ENCODE peak calls at places on chromosomes 13 and 19, in ten cellular contexts. One of them, this sample, is unnamed.

GRCh38 chr19:44575116-44575700 is 38.2 kb upstream of the IGSF23 start:
- DNase-seq in dorsolateral prefrontal cortex: no peak
- DNase-seq in psoas muscle: no peak
- DNase-seq in WERI-Rb-1: no peak
- DNase-seq in IMR-90: no peak
- DNase-seq in testis: no peak
- DNase-seq in heart left ventricle: no peak
- DNase-seq in BJ: no peak
- DNase-seq in PC-9: peak
- DNase-seq in tibial artery: no peak
- DNase-seq in this sample: no peak

GRCh38 chr19:869245-870177 is 10.0 kb downstream of the CFD start:
- DNase-seq in BJ: peak
- DNase-seq in IMR-90: peak
- DNase-seq in tibial artery: peak
- DNase-seq in WERI-Rb-1: no peak
- DNase-seq in heart left ventricle: peak
- DNase-seq in psoas muscle: peak
- DNase-seq in PC-9: peak
- DNase-seq in testis: peak
- DNase-seq in dorsolateral prefrontal cortex: no peak
- DNase-seq in this sample: no peak

GRCh38 chr19:2247433-2248101 is 1.6 kb upstream of the AMH start:
- DNase-seq in psoas muscle: no peak
- DNase-seq in WERI-Rb-1: no peak
- DNase-seq in dorsolateral prefrontal cortex: no peak
- DNase-seq in IMR-90: no peak
- DNase-seq in PC-9: no peak
- DNase-seq in heart left ventricle: no peak
- DNase-seq in testis: no peak
- DNase-seq in tibial artery: no peak
- DNase-seq in BJ: no peak
- DNase-seq in this sample: no peak

GRCh38 chr19:34687348-34687747 is 9.9 kb downstream of the ZNF302 start:
- DNase-seq in IMR-90: no peak
- DNase-seq in tibial artery: no peak
- DNase-seq in psoas muscle: no peak
- DNase-seq in dorsolateral prefrontal cortex: no peak
- DNase-seq in PC-9: no peak
- DNase-seq in testis: no peak
- DNase-seq in BJ: no peak
- DNase-seq in WERI-Rb-1: no peak
- DNase-seq in heart left ventricle: no peak
- DNase-seq in this sample: no peak

GRCh38 chr19:20661150-20661819 is at the start of gene ZNF626:
- DNase-seq in dorsolateral prefrontal cortex: peak
- DNase-seq in BJ: peak
- DNase-seq in WERI-Rb-1: peak
- DNase-seq in PC-9: peak
- DNase-seq in psoas muscle: peak
- DNase-seq in tibial artery: peak
- DNase-seq in heart left ventricle: peak
- DNase-seq in testis: peak
- DNase-seq in IMR-90: peak
- DNase-seq in this sample: no peak

GRCh38 chr19:16198363-16198636 is 589 bp downstream of the AP1M1 start:
- DNase-seq in heart left ventricle: no peak
- DNase-seq in PC-9: no peak
- DNase-seq in dorsolateral prefrontal cortex: no peak
- DNase-seq in IMR-90: no peak
- DNase-seq in BJ: no peak
- DNase-seq in WERI-Rb-1: no peak
- DNase-seq in psoas muscle: no peak
- DNase-seq in testis: no peak
- DNase-seq in tibial artery: no peak
- DNase-seq in this sample: no peak

GRCh38 chr19:46859637-46860124 is 1.1 kb upstream of the ARHGAP35 start:
- DNase-seq in heart left ventricle: peak
- DNase-seq in PC-9: no peak
- DNase-seq in psoas muscle: peak
- DNase-seq in dorsolateral prefrontal cortex: peak
- DNase-seq in BJ: no peak
- DNase-seq in testis: peak
- DNase-seq in tibial artery: peak
- DNase-seq in WERI-Rb-1: no peak
- DNase-seq in IMR-90: peak
- DNase-seq in this sample: no peak

GRCh38 chr19:56348289-56348877 is 33.7 kb upstream of the ZSCAN5A start:
- DNase-seq in psoas muscle: no peak
- DNase-seq in BJ: no peak
- DNase-seq in IMR-90: no peak
- DNase-seq in dorsolateral prefrontal cortex: no peak
- DNase-seq in testis: no peak
- DNase-seq in heart left ventricle: no peak
- DNase-seq in PC-9: no peak
- DNase-seq in tibial artery: no peak
- DNase-seq in WERI-Rb-1: peak
- DNase-seq in this sample: no peak

GRCh38 chr19:42850981-42851717 is 28.4 kb downstream of the PSG1 start:
- DNase-seq in PC-9: peak
- DNase-seq in WERI-Rb-1: no peak
- DNase-seq in IMR-90: peak
- DNase-seq in testis: no peak
- DNase-seq in tibial artery: peak
- DNase-seq in dorsolateral prefrontal cortex: no peak
- DNase-seq in heart left ventricle: no peak
- DNase-seq in psoas muscle: peak
- DNase-seq in BJ: peak
- DNase-seq in this sample: no peak

GRCh38 chr13:65236841-65237418 is 1993.2 kb downstream of the PCDH9 start:
- DNase-seq in IMR-90: no peak
- DNase-seq in dorsolateral prefrontal cortex: no peak
- DNase-seq in testis: no peak
- DNase-seq in PC-9: no peak
- DNase-seq in BJ: no peak
- DNase-seq in psoas muscle: no peak
- DNase-seq in heart left ventricle: no peak
- DNase-seq in tibial artery: no peak
- DNase-seq in WERI-Rb-1: no peak
- DNase-seq in this sample: no peak

GRCh38 chr13:40598599-40598998 is 67.8 kb downstream of the FOXO1 start:
- DNase-seq in psoas muscle: no peak
- DNase-seq in PC-9: no peak
- DNase-seq in heart left ventricle: no peak
- DNase-seq in tibial artery: no peak
- DNase-seq in BJ: no peak
- DNase-seq in WERI-Rb-1: no peak
- DNase-seq in testis: peak
- DNase-seq in dorsolateral prefrontal cortex: no peak
- DNase-seq in IMR-90: no peak
- DNase-seq in this sample: no peak

GRCh38 chr19:54164369-54165068 is 5.0 kb upstream of the LENG1 start:
- DNase-seq in IMR-90: peak
- DNase-seq in PC-9: peak
- DNase-seq in BJ: no peak
- DNase-seq in tibial artery: no peak
- DNase-seq in dorsolateral prefrontal cortex: no peak
- DNase-seq in WERI-Rb-1: no peak
- DNase-seq in testis: peak
- DNase-seq in psoas muscle: no peak
- DNase-seq in heart left ventricle: no peak
- DNase-seq in this sample: no peak
- H3K4me3 ChIP-seq in IMR-90: peak
- H3K4me3 ChIP-seq in PC-9: no peak
- H3K4me3 ChIP-seq in BJ: peak
- H3K4me3 ChIP-seq in tibial artery: no peak
- H3K4me3 ChIP-seq in dorsolateral prefrontal cortex: no peak
- H3K4me3 ChIP-seq in WERI-Rb-1: no peak
- H3K4me3 ChIP-seq in testis: no peak
- H3K4me3 ChIP-seq in psoas muscle: peak
- H3K4me3 ChIP-seq in heart left ventricle: no peak
- H3K4me3 ChIP-seq in this sample: no peak

GRCh38 chr13:79155883-79156282 is 250.2 kb downstream of the RBM26 start:
- DNase-seq in BJ: no peak
- DNase-seq in IMR-90: no peak
- DNase-seq in heart left ventricle: no peak
- DNase-seq in PC-9: no peak
- DNase-seq in WERI-Rb-1: no peak
- DNase-seq in dorsolateral prefrontal cortex: no peak
- DNase-seq in psoas muscle: no peak
- DNase-seq in tibial artery: no peak
- DNase-seq in testis: no peak
- DNase-seq in this sample: no peak
- TF ChIP-seq CTCF in BJ: no peak
- TF ChIP-seq CTCF in IMR-90: no peak
- TF ChIP-seq CTCF in heart left ventricle: no peak
- TF ChIP-seq CTCF in PC-9: no peak
- TF ChIP-seq CTCF in WERI-Rb-1: no peak
- TF ChIP-seq CTCF in dorsolateral prefrontal cortex: no peak
- TF ChIP-seq CTCF in psoas muscle: no peak
- TF ChIP-seq CTCF in tibial artery: no peak
- TF ChIP-seq CTCF in testis: no peak
- TF ChIP-seq CTCF in this sample: no peak

GRCh38 chr13:44378277-44378676 is 4.7 kb downstream of the SERP2 start:
- DNase-seq in heart left ventricle: no peak
- DNase-seq in BJ: no peak
- DNase-seq in testis: no peak
- DNase-seq in IMR-90: no peak
- DNase-seq in PC-9: no peak
- DNase-seq in psoas muscle: no peak
- DNase-seq in WERI-Rb-1: no peak
- DNase-seq in tibial artery: no peak
- DNase-seq in dorsolateral prefrontal cortex: no peak
- DNase-seq in this sample: no peak

GRCh38 chr13:44373601-44374347 is at the start of gene SERP2:
- DNase-seq in tibial artery: no peak
- DNase-seq in IMR-90: no peak
- DNase-seq in heart left ventricle: peak
- DNase-seq in WERI-Rb-1: no peak
- DNase-seq in testis: peak
- DNase-seq in BJ: no peak
- DNase-seq in dorsolateral prefrontal cortex: peak
- DNase-seq in psoas muscle: peak
- DNase-seq in PC-9: no peak
- DNase-seq in this sample: no peak

GRCh38 chr13:44373247-44373600 is 400 bp upstream of the SERP2 start:
- DNase-seq in testis: no peak
- DNase-seq in BJ: no peak
- DNase-seq in heart left ventricle: no peak
- DNase-seq in psoas muscle: peak
- DNase-seq in IMR-90: no peak
- DNase-seq in WERI-Rb-1: no peak
- DNase-seq in PC-9: no peak
- DNase-seq in tibial artery: no peak
- DNase-seq in dorsolateral prefrontal cortex: no peak
- DNase-seq in this sample: no peak

GRCh38 chr13:44371421-44371820 is 2.2 kb upstream of the SERP2 start:
- DNase-seq in dorsolateral prefrontal cortex: no peak
- DNase-seq in IMR-90: no peak
- DNase-seq in WERI-Rb-1: no peak
- DNase-seq in psoas muscle: no peak
- DNase-seq in tibial artery: no peak
- DNase-seq in BJ: no peak
- DNase-seq in PC-9: no peak
- DNase-seq in testis: no peak
- DNase-seq in heart left ventricle: no peak
- DNase-seq in this sample: no peak

DNA sequence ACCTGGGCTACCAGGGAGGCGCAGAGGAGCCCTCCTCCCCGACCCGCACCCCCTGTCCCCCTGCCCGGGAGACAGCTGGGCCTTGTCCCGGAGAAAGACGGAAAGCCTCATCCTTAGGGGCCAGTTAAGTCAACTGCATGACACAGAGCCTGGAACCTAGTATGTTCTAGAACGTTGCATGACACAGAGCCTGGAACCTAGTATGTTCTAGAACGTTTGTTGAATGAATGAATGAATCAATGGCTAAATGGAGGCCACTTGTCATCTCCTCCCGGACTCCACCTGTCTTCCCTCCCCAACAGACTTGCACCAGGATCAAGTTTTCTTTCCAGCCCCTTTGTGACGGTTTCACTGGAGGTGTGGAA is 706 bp downstream of the SERP2 start:
- DNase-seq in tibial artery: no peak
- DNase-seq in BJ: no peak
- DNase-seq in testis: no peak
- DNase-seq in PC-9: no peak
- DNase-seq in IMR-90: no peak
- DNase-seq in WERI-Rb-1: no peak
- DNase-seq in heart left ventricle: no peak
- DNase-seq in dorsolateral prefrontal cortex: no peak
- DNase-seq in psoas muscle: no peak
- DNase-seq in this sample: no peak
- H3K4me3 ChIP-seq in tibial artery: peak
- H3K4me3 ChIP-seq in BJ: peak
- H3K4me3 ChIP-seq in testis: peak
- H3K4me3 ChIP-seq in PC-9: no peak
- H3K4me3 ChIP-seq in IMR-90: no peak
- H3K4me3 ChIP-seq in WERI-Rb-1: no peak
- H3K4me3 ChIP-seq in heart left ventricle: peak
- H3K4me3 ChIP-seq in dorsolateral prefrontal cortex: peak
- H3K4me3 ChIP-seq in psoas muscle: peak
- H3K4me3 ChIP-seq in this sample: no peak

GRCh38 chr13:49517461-49517860 is 21.7 kb downstream of the PHF11 start:
- DNase-seq in heart left ventricle: no peak
- DNase-seq in IMR-90: no peak
- DNase-seq in BJ: no peak
- DNase-seq in PC-9: no peak
- DNase-seq in WERI-Rb-1: no peak
- DNase-seq in tibial artery: no peak
- DNase-seq in testis: peak
- DNase-seq in dorsolateral prefrontal cortex: no peak
- DNase-seq in psoas muscle: no peak
- DNase-seq in this sample: no peak
- TF ChIP-seq CTCF in heart left ventricle: no peak
- TF ChIP-seq CTCF in IMR-90: peak
- TF ChIP-seq CTCF in BJ: peak
- TF ChIP-seq CTCF in PC-9: no peak
- TF ChIP-seq CTCF in WERI-Rb-1: no peak
- TF ChIP-seq CTCF in tibial artery: no peak
- TF ChIP-seq CTCF in testis: no peak
- TF ChIP-seq CTCF in dorsolateral prefrontal cortex: peak
- TF ChIP-seq CTCF in psoas muscle: no peak
- TF ChIP-seq CTCF in this sample: no peak

This sample was measured in LNCaP clone FGC.